ENCODE peak calls at places on chromosomes 16 and 17, in seven cellular contexts. One of them, this sample, is unnamed.

GRCh38 chr17:78131172-78132085 is 858 bp downstream of the TMC8 start:
- DNase-seq in ELR: no peak
- DNase-seq in C1 segment of cervical spinal cord: no peak
- DNase-seq in AG09319: no peak
- DNase-seq in hypothalamus: peak
- DNase-seq in NCI-H187: no peak
- DNase-seq in endodermal cell: peak
- DNase-seq in this sample: peak

GRCh38 chr17:74012465-74012864 is 191.0 kb upstream of the RPL38 start:
- DNase-seq in C1 segment of cervical spinal cord: no peak
- DNase-seq in NCI-H187: no peak
- DNase-seq in hypothalamus: no peak
- DNase-seq in AG09319: no peak
- DNase-seq in endodermal cell: no peak
- DNase-seq in ELR: no peak
- DNase-seq in this sample: no peak

GRCh38 chr17:63533433-63534077 is 10.4 kb downstream of the KCNH6 start:
- DNase-seq in endodermal cell: no peak
- DNase-seq in NCI-H187: no peak
- DNase-seq in AG09319: no peak
- DNase-seq in C1 segment of cervical spinal cord: no peak
- DNase-seq in ELR: no peak
- DNase-seq in hypothalamus: no peak
- DNase-seq in this sample: no peak

GRCh38 chr16:6132121-6132520 is 1034.5 kb upstream of the EEF2KMT start:
- DNase-seq in NCI-H187: no peak
- DNase-seq in C1 segment of cervical spinal cord: no peak
- DNase-seq in ELR: no peak
- DNase-seq in hypothalamus: no peak
- DNase-seq in AG09319: no peak
- DNase-seq in endodermal cell: peak
- DNase-seq in this sample: no peak

GRCh38 chr16:2180461-2180860 is 15.9 kb downstream of the CASKIN1 start:
- DNase-seq in C1 segment of cervical spinal cord: no peak
- DNase-seq in AG09319: no peak
- DNase-seq in endodermal cell: no peak
- DNase-seq in hypothalamus: no peak
- DNase-seq in ELR: no peak
- DNase-seq in NCI-H187: no peak
- DNase-seq in this sample: no peak

GRCh38 chr16:138049-138417 is 440 bp downstream of the NPRL3 start:
- DNase-seq in hypothalamus: no peak
- DNase-seq in ELR: peak
- DNase-seq in C1 segment of cervical spinal cord: peak
- DNase-seq in NCI-H187: no peak
- DNase-seq in AG09319: no peak
- DNase-seq in endodermal cell: peak
- DNase-seq in this sample: peak

GRCh38 chr17:74865504-74866197 is 6.0 kb upstream of the GRIN2C start:
- DNase-seq in NCI-H187: no peak
- DNase-seq in hypothalamus: no peak
- DNase-seq in AG09319: no peak
- DNase-seq in ELR: no peak
- DNase-seq in C1 segment of cervical spinal cord: no peak
- DNase-seq in endodermal cell: peak
- DNase-seq in this sample: no peak

GRCh38 chr17:62045109-62045508 is 20.0 kb downstream of the MED13 start:
- DNase-seq in NCI-H187: no peak
- DNase-seq in AG09319: no peak
- DNase-seq in endodermal cell: no peak
- DNase-seq in C1 segment of cervical spinal cord: no peak
- DNase-seq in ELR: no peak
- DNase-seq in hypothalamus: no peak
- DNase-seq in this sample: no peak

GRCh38 chr17:74738051-74738996 is 1.3 kb downstream of the RAB37 start:
- DNase-seq in C1 segment of cervical spinal cord: no peak
- DNase-seq in AG09319: no peak
- DNase-seq in NCI-H187: no peak
- DNase-seq in ELR: no peak
- DNase-seq in hypothalamus: no peak
- DNase-seq in endodermal cell: no peak
- DNase-seq in this sample: no peak

GRCh38 chr17:68512967-68513474 is 791 bp downstream of the PRKAR1A start:
- DNase-seq in AG09319: no peak
- DNase-seq in NCI-H187: peak
- DNase-seq in hypothalamus: no peak
- DNase-seq in ELR: peak
- DNase-seq in C1 segment of cervical spinal cord: no peak
- DNase-seq in endodermal cell: peak
- DNase-seq in this sample: peak

GRCh38 chr16:73064227-73064995 is 16.5 kb upstream of the ZFHX3 start:
- DNase-seq in endodermal cell: peak
- DNase-seq in ELR: peak
- DNase-seq in NCI-H187: no peak
- DNase-seq in AG09319: no peak
- DNase-seq in C1 segment of cervical spinal cord: no peak
- DNase-seq in hypothalamus: no peak
- DNase-seq in this sample: peak